ENCODE peak calls at places on chromosomes 6 and 20, in seven cellular contexts. M is psoas muscle; A is CD4-positive, alpha-beta memory T cell; B is tibial artery; R is CD8-positive, alpha-beta T cell; T is SJSA1; P is lung. N is an unnamed sample. For H3K4me1, the result is how much of the 10 kb centered on the place peaks cover.

GRCh38 chr20:12482661-12483060 is 526.1 kb upstream of the SPTLC3 start:
- DNase-seq in M (no peak), A (no peak), B (no peak), R (no peak), T (no peak), P (no peak), N (no peak)

GRCh38 chr20:46312075-46312944 is 4.0 kb upstream of the CDH22 start:
- DNase-seq in M (no peak), A (no peak), B (no peak), R (no peak), T (no peak), P (no peak), N (no peak)

GRCh38 chr20:40134176-40134575 is 554.9 kb downstream of the MAFB start:
- DNase-seq in M (no peak), A (no peak), B (no peak), R (no peak), T (no peak), P (no peak), N (no peak)

GRCh38 chr6:127486934-127487333 is 27.7 kb upstream of the KIAA0408 start:
- DNase-seq in M (no peak), A (no peak), B (no peak), R (no peak), T (no peak), P (no peak), N (no peak)

GRCh38 chr20:775679-776135 is 7.4 kb upstream of the SLC52A3 start:
- DNase-seq in M (no peak), A (no peak), B (no peak), R (no peak), T (no peak), P (no peak), N (no peak)

GRCh38 chr6:57068066-57068465 is 21.6 kb downstream of the KIAA1586 start:
- DNase-seq in M (no peak), A (no peak), B (no peak), R (no peak), T (no peak), P (no peak), N (no peak)

GRCh38 chr6:52566853-52567279 is 10.0 kb downstream of the TRAM2 start:
- DNase-seq in M (no peak), A (no peak), B (peak), R (no peak), T (no peak), P (no peak), N (no peak)

GRCh38 chr6:163291622-163292021 is 122.9 kb upstream of the QKI start:
- DNase-seq in M (no peak), A (no peak), B (no peak), R (no peak), T (no peak), P (no peak), N (no peak)

GRCh38 chr6:112592159-112592558 is 245.0 kb downstream of the RFPL4B start:
- DNase-seq in M (no peak), A (no peak), B (no peak), R (no peak), T (no peak), P (no peak), N (no peak)

GRCh38 chr20:37343212-37343993 is 2.5 kb upstream of the SRC start:
- DNase-seq in M (no peak), A (no peak), B (peak), R (no peak), T (no peak), P (peak), N (no peak)

GRCh38 chr6:163897030-163897429 is 482.5 kb downstream of the QKI start:
- DNase-seq in M (peak), A (no peak), B (no peak), R (no peak), T (no peak), P (no peak), N (no peak)

GRCh38 chr6:167731731-167732422 is 94.8 kb upstream of the AFDN start:
- DNase-seq in M (no peak), A (no peak), B (no peak), R (no peak), T (no peak), P (no peak), N (no peak)

GRCh38 chr6:18528084-18528743 is 141.1 kb downstream of the RNF144B start:
- DNase-seq in M (no peak), A (no peak), B (no peak), R (no peak), T (no peak), P (no peak), N (no peak)

GRCh38 chr6:130129781-130130246 is 92.9 kb downstream of the SAMD3 start:
- DNase-seq in M (no peak), A (no peak), B (no peak), R (no peak), T (no peak), P (no peak), N (no peak)

GRCh38 chr6:144928847-144929246 is 643.7 kb downstream of the UTRN start:
- DNase-seq in M (no peak), A (no peak), B (no peak), R (no peak), T (no peak), P (no peak), N (no peak)

GRCh38 chr6:15879372-15880261 is 216.8 kb upstream of the DTNBP1 start:
- DNase-seq in M (peak), A (no peak), B (no peak), R (peak), T (peak), P (peak), N (no peak)

GRCh38 chr20:31695849-31696804 is 26.5 kb downstream of the BCL2L1 start:
- DNase-seq in M (peak), A (no peak), B (no peak), R (no peak), T (peak), P (peak), N (no peak)

GRCh38 chr20:38932457-38933120 is 6.4 kb downstream of the FAM83D start:
- DNase-seq in M (no peak), A (no peak), B (no peak), R (no peak), T (no peak), P (no peak), N (no peak)

GRCh38 chr20:29443819-29444218 is 1813.6 kb upstream of the DEFB115 start:
- DNase-seq in M (no peak), A (no peak), B (no peak), R (no peak), T (no peak), P (no peak), N (no peak)

GRCh38 chr20:58870293-58871014 is 17.9 kb downstream of the GNAS start:
- DNase-seq in M (peak), A (no peak), B (peak), R (peak), T (peak), P (peak), N (peak)

GRCh38 chr6:31321820-31322219 is 35.2 kb downstream of the HLA-B start:
- DNase-seq in M (no peak), A (no peak), B (no peak), R (no peak), T (no peak), P (no peak), N (no peak)

GRCh38 chr6:44446626-44447297 is 59.3 kb downstream of the CDC5L start:
- DNase-seq in M (no peak), A (no peak), B (no peak), R (no peak), T (no peak), P (no peak), N (no peak)

GRCh38 chr20:40279390-40279789 is 409.6 kb downstream of the MAFB start:
- DNase-seq in M (no peak), A (no peak), B (peak), R (no peak), T (peak), P (no peak), N (no peak)

GRCh38 chr6:53752856-53753255 is 41.9 kb upstream of the LRRC1 start:
- DNase-seq in M (no peak), A (no peak), B (no peak), R (no peak), T (no peak), P (no peak), N (no peak)

GRCh38 chr20:50348118-50348517 is 157.5 kb downstream of the CEBPB start:
- DNase-seq in M (no peak), A (no peak), B (no peak), R (no peak), T (no peak), P (no peak), N (no peak)
- H3K4me1 ChIP-seq in M (under half), A (under half), B (under half), R (under half), T (under half), P (under half), N (under half)

GRCh38 chr6:166168616-166169548 is 1.2 kb upstream of the TBXT start:
- DNase-seq in M (no peak), A (no peak), B (no peak), R (no peak), T (no peak), P (no peak), N (no peak)
- H3K4me3 ChIP-seq in M (peak), A (no peak), B (no peak), R (no peak), T (no peak), P (no peak), N (no peak)

DNA sequence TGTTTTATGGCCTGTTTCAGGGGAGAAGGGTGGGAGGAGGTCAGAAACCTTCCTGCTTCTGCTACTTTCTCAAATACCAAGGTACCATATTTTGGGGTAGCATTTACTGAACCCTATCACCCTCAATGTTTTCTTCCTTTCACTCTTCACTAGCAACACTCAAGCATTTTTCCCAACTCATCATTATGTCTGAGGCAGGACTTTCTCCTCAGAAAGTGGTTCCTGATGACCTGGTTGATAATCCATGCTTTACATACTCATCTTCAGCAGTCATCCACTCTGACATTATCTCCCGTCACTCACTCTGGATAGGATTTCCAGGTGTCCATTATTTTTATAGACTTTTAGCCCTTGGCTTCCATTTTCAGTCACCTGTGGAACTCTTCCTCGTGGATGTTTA is 21.1 kb downstream of the ZNF292 start:
- DNase-seq in M (no peak), A (no peak), B (no peak), R (no peak), T (no peak), P (no peak), N (no peak)
- H3K4me1 ChIP-seq in M (under half), A (half or more), B (under half), R (under half), T (under half), P (under half), N (under half)

GRCh38 chr6:110811187-110811586 is 4.1 kb downstream of the CDK19 start:
- DNase-seq in M (no peak), A (no peak), B (no peak), R (no peak), T (no peak), P (no peak), N (no peak)
- H3K4me3 ChIP-seq in M (no peak), A (no peak), B (no peak), R (no peak), T (no peak), P (no peak), N (no peak)

DNA sequence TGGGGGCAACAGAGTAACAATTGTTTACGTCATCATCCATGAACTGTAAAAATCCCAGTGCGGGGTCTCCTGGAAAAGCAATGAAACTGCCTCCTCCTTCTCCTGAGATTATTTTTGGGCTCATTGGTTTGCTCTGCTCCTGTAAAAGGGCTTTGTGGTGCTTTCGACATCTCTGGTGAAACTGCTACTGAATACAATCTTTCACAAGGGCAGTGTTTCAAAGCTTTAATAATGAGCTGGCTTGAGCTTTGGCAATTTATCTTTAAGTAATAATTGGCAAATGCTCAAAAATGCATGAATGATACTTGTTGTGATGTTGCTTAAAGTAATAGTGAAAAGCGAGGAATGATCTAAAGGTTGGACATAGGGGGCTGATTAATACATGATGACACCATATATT is 43.5 kb upstream of the ENPP1 start:
- DNase-seq in M (no peak), A (no peak), B (no peak), R (no peak), T (no peak), P (no peak), N (no peak)
- H3K4me1 ChIP-seq in M (under half), A (under half), B (under half), R (under half), T (under half), P (under half), N (under half)

DNA sequence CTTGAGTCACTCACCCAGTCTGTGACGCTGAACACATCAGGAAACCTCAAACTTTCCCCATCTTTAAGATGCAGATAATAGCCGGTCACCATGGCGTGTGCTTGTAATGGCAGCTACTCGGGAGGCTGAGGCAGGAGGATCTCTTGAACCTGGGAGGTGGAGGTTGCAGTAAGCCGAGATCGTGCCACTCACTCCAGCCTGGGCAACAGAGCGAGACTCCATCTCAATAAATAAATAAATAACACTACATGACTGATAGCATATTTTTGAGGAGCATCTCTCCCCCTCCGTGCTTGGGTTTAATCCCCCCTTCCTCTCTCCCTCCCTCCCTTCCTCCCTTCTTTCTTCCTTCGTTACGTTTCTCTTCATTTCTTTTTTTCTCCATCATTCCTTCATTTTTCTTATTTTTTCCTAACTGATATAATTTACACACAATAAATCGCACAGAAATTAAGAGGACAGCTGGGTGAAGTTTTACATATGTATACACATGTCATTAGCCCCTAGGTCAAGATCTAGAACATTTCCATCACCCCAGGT is 51.3 kb upstream of the EZR start:
- DNase-seq in M (no peak), A (no peak), B (no peak), R (no peak), T (no peak), P (no peak), N (no peak)
- H3K4me3 ChIP-seq in M (peak), A (peak), B (peak), R (peak), T (peak), P (no peak), N (peak)

GRCh38 chr6:24376875-24377274 is 19.0 kb upstream of the DCDC2 start:
- DNase-seq in M (no peak), A (no peak), B (no peak), R (no peak), T (no peak), P (no peak), N (no peak)
- H3K4me1 ChIP-seq in M (under half), A (under half), B (under half), R (under half), T (under half), P (under half), N (under half)

GRCh38 chr20:41339957-41340326 is 679 bp upstream of the LPIN3 start:
- DNase-seq in M (peak), A (peak), B (peak), R (peak), T (peak), P (peak), N (peak)
- H3K4me3 ChIP-seq in M (peak), A (peak), B (peak), R (peak), T (no peak), P (no peak), N (peak)

GRCh38 chr20:53652859-53653520 is 59.4 kb upstream of the ZNF217 start:
- DNase-seq in M (no peak), A (no peak), B (no peak), R (no peak), T (no peak), P (no peak), N (no peak)
- H3K4me1 ChIP-seq in M (under half), A (under half), B (under half), R (under half), T (under half), P (under half), N (under half)